ENCODE peak calls at places on chromosomes 12 and 14, in seven cellular contexts. W is GM13977, M is Calu3, V is nephron progenitor cell, F is omental fat pad, D is left lung, A is pancreas. R is an unnamed sample.

GRCh38 chr12:27279836-27280235 is 35.8 kb downstream of the STK38L start:
- DNase-seq in W (no peak), M (no peak), V (no peak), F (no peak), D (no peak), A (no peak), R (no peak)

GRCh38 chr14:94355191-94355794 is 32.2 kb upstream of the SERPINA6 start:
- DNase-seq in W (no peak), M (peak), V (peak), F (no peak), D (peak), A (no peak), R (peak)

GRCh38 chr14:55911794-55912193 is 206.4 kb upstream of the PELI2 start:
- DNase-seq in W (no peak), M (no peak), V (no peak), F (no peak), D (no peak), A (no peak), R (no peak)

GRCh38 chr12:117790198-117790597 is 178.6 kb downstream of the KSR2 start:
- DNase-seq in W (no peak), M (no peak), V (no peak), F (no peak), D (no peak), A (no peak), R (no peak)

GRCh38 chr12:113049976-113050742 is 6.4 kb upstream of the DTX1 start:
- DNase-seq in W (peak), M (peak), V (peak), F (no peak), D (no peak), A (peak), R (no peak)

GRCh38 chr14:75578099-75578785 is at the start of gene FLVCR2:
- DNase-seq in W (peak), M (peak), V (peak), F (peak), D (peak), A (peak), R (peak)

GRCh38 chr12:12918781-12919180 is 27.4 kb downstream of the GPRC5A start:
- DNase-seq in W (no peak), M (no peak), V (no peak), F (no peak), D (no peak), A (no peak), R (no peak)

GRCh38 chr14:49969961-49970360 is 77.1 kb downstream of the ARF6 start:
- DNase-seq in W (no peak), M (no peak), V (no peak), F (no peak), D (no peak), A (no peak), R (no peak)

GRCh38 chr14:22185191-22185590 is 403.8 kb downstream of the DAD1 start:
- DNase-seq in W (no peak), M (no peak), V (no peak), F (no peak), D (no peak), A (no peak), R (no peak)

GRCh38 chr14:92646952-92647461 is 101.4 kb downstream of the LGMN start:
- DNase-seq in W (no peak), M (no peak), V (no peak), F (no peak), D (no peak), A (no peak), R (no peak)

GRCh38 chr14:37594238-37594915 is 672 bp downstream of the FOXA1 start:
- DNase-seq in W (peak), M (peak), V (peak), F (no peak), D (no peak), A (peak), R (peak)

GRCh38 chr12:34604227-34604626 is 581.9 kb downstream of the ALG10 start:
- DNase-seq in W (peak), M (no peak), V (no peak), F (no peak), D (no peak), A (no peak), R (no peak)

GRCh38 chr12:100868487-100868886 is 73.9 kb downstream of the ANO4 start:
- DNase-seq in W (no peak), M (no peak), V (no peak), F (no peak), D (no peak), A (no peak), R (no peak)

GRCh38 chr12:118103601-118104382 is at the start of gene VSIG10:
- DNase-seq in W (peak), M (peak), V (peak), F (no peak), D (peak), A (peak), R (peak)

GRCh38 chr14:67806228-67806627 is 10.2 kb downstream of the ZFYVE26 start:
- DNase-seq in W (no peak), M (no peak), V (no peak), F (no peak), D (no peak), A (no peak), R (no peak)

GRCh38 chr14:35385042-35385839 is 19.3 kb downstream of the NFKBIA start:
- DNase-seq in W (no peak), M (no peak), V (no peak), F (no peak), D (peak), A (no peak), R (no peak)

GRCh38 chr12:110998165-110998564 is 77.8 kb upstream of the MYL2 start:
- DNase-seq in W (no peak), M (no peak), V (no peak), F (no peak), D (no peak), A (no peak), R (no peak)

GRCh38 chr12:127726928-127727327 is 540.0 kb upstream of the TMEM132C start:
- DNase-seq in W (no peak), M (no peak), V (no peak), F (no peak), D (no peak), A (no peak), R (no peak)

GRCh38 chr12:120669055-120669828 is 17.7 kb upstream of the MLEC start:
- DNase-seq in W (peak), M (peak), V (peak), F (no peak), D (no peak), A (no peak), R (no peak)

GRCh38 chr12:69595689-69596088 is 10.4 kb downstream of the CCT2 start:
- DNase-seq in W (no peak), M (no peak), V (no peak), F (no peak), D (no peak), A (no peak), R (no peak)

GRCh38 chr12:18690653-18691052 is 47.2 kb downstream of the PLCZ1 start:
- DNase-seq in W (no peak), M (peak), V (no peak), F (no peak), D (no peak), A (no peak), R (no peak)

GRCh38 chr12:20125259-20125919 is 242.9 kb upstream of the PDE3A start:
- DNase-seq in W (no peak), M (no peak), V (no peak), F (no peak), D (no peak), A (no peak), R (no peak)

GRCh38 chr12:93441111-93441616 is 583 bp downstream of the UBE2N start:
- DNase-seq in W (peak), M (peak), V (no peak), F (no peak), D (peak), A (peak), R (peak)

GRCh38 chr14:61484826-61485584 is 163.6 kb downstream of the PRKCH start:
- DNase-seq in W (no peak), M (no peak), V (no peak), F (no peak), D (no peak), A (no peak), R (no peak)

GRCh38 chr12:52038447-52038846 is 12.8 kb upstream of the NR4A1 start:
- DNase-seq in W (no peak), M (no peak), V (no peak), F (no peak), D (no peak), A (no peak), R (no peak)

GRCh38 chr12:24778486-24779304 is 170.2 kb downstream of the BCAT1 start:
- DNase-seq in W (peak), M (no peak), V (no peak), F (no peak), D (no peak), A (no peak), R (no peak)

GRCh38 chr12:14960548-14961465 is 594 bp downstream of the ARHGDIB start:
- DNase-seq in W (no peak), M (peak), V (no peak), F (no peak), D (no peak), A (peak), R (no peak)

GRCh38 chr12:94240171-94240570 is 91.8 kb downstream of the PLXNC1 start:
- DNase-seq in W (peak), M (no peak), V (no peak), F (no peak), D (no peak), A (no peak), R (no peak)

GRCh38 chr12:122421263-122421814 is 1.1 kb downstream of the CLIP1 start:
- DNase-seq in W (no peak), M (peak), V (no peak), F (no peak), D (peak), A (peak), R (no peak)

GRCh38 chr14:55383039-55383438 is 28.6 kb downstream of the ATG14 start:
- DNase-seq in W (no peak), M (no peak), V (no peak), F (no peak), D (no peak), A (no peak), R (no peak)

GRCh38 chr12:109663766-109664165 is 49.9 kb upstream of the FAM222A start:
- DNase-seq in W (no peak), M (no peak), V (no peak), F (no peak), D (no peak), A (no peak), R (no peak)

GRCh38 chr12:110906088-110906487 is 14.3 kb downstream of the MYL2 start:
- DNase-seq in W (no peak), M (no peak), V (no peak), F (no peak), D (no peak), A (no peak), R (no peak)

GRCh38 chr12:94621662-94622359 is 28.5 kb downstream of the TMCC3 start:
- DNase-seq in W (peak), M (peak), V (no peak), F (no peak), D (no peak), A (no peak), R (no peak)

GRCh38 chr14:76678244-76678643 is 83.0 kb upstream of the VASH1 start:
- DNase-seq in W (no peak), M (no peak), V (no peak), F (no peak), D (no peak), A (no peak), R (no peak)

GRCh38 chr12:88255847-88256246 is 113.7 kb downstream of the TMTC3 start:
- DNase-seq in W (no peak), M (no peak), V (no peak), F (no peak), D (no peak), A (no peak), R (no peak)

GRCh38 chr14:69606258-69606657 is 5.1 kb upstream of the SUSD6 start:
- DNase-seq in W (no peak), M (no peak), V (peak), F (no peak), D (peak), A (no peak), R (no peak)

GRCh38 chr12:77049767-77050353 is 15.5 kb downstream of the E2F7 start:
- DNase-seq in W (peak), M (peak), V (no peak), F (no peak), D (no peak), A (no peak), R (no peak)

GRCh38 chr14:73777420-73777819 is 63.2 kb upstream of the PNMA1 start:
- DNase-seq in W (no peak), M (no peak), V (no peak), F (no peak), D (no peak), A (no peak), R (no peak)
- TF ChIP-seq CTCF in W (no peak), M (no peak), V (no peak), F (no peak), D (no peak), A (no peak), R (no peak)

GRCh38 chr12:85441740-85442139 is 161.7 kb downstream of the ALX1 start:
- DNase-seq in W (no peak), M (no peak), V (no peak), F (no peak), D (no peak), A (no peak), R (no peak)
- TF ChIP-seq CTCF in W (peak), M (no peak), V (no peak), F (no peak), D (no peak), A (no peak), R (no peak)

GRCh38 chr14:101845496-101845895 is 84.0 kb downstream of the PPP2R5C start:
- DNase-seq in W (no peak), M (no peak), V (no peak), F (no peak), D (no peak), A (no peak), R (no peak)
- TF ChIP-seq CTCF in W (no peak), M (no peak), V (no peak), F (no peak), D (no peak), A (no peak), R (no peak)

GRCh38 chr14:59018978-59019377 is 169.5 kb upstream of the DAAM1 start:
- DNase-seq in W (no peak), M (peak), V (no peak), F (no peak), D (no peak), A (no peak), R (no peak)

GRCh38 chr14:59020382-59020781 is 168.1 kb upstream of the DAAM1 start:
- DNase-seq in W (no peak), M (peak), V (no peak), F (no peak), D (no peak), A (no peak), R (no peak)

GRCh38 chr14:59026086-59026485 is 162.4 kb upstream of the DAAM1 start:
- DNase-seq in W (no peak), M (no peak), V (no peak), F (no peak), D (no peak), A (no peak), R (no peak)

GRCh38 chr14:59018460-59018859 is 170.0 kb upstream of the DAAM1 start:
- DNase-seq in W (no peak), M (no peak), V (no peak), F (no peak), D (no peak), A (no peak), R (no peak)

GRCh38 chr14:59022144-59022543 is 166.3 kb upstream of the DAAM1 start:
- DNase-seq in W (no peak), M (no peak), V (no peak), F (no peak), D (no peak), A (no peak), R (no peak)
- TF ChIP-seq CTCF in W (peak), M (peak), V (no peak), F (no peak), D (no peak), A (no peak), R (no peak)

GRCh38 chr14:31457665-31458659 is 656 bp upstream of the DTD2 start:
- DNase-seq in W (no peak), M (no peak), V (no peak), F (no peak), D (no peak), A (no peak), R (no peak)
- TF ChIP-seq CTCF in W (no peak), M (no peak), V (no peak), F (no peak), D (no peak), A (no peak), R (no peak)

GRCh38 chr12:23217158-23217557 is 592.2 kb downstream of the ETNK1 start:
- DNase-seq in W (no peak), M (no peak), V (no peak), F (no peak), D (no peak), A (no peak), R (no peak)
- TF ChIP-seq CTCF in W (no peak), M (no peak), V (no peak), F (no peak), D (no peak), A (no peak), R (no peak)

DNA sequence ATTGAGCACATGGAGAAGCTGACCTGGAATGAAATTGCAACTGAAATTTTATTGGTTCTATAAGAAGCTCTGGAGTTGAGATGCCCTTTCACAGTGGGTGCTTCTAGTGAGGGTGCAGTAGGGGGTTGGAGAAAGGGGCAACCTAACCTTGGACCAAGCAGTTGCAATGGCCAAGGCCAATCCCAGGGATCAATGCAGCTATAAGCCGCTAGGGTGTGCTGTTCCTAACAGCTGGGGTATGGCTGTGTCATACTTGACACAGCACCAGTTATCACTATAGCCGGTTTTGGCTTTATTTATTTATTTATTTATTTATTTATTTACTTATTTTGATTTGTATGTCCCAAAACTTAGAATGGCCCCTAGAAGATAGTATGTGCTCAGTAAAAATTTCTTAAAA is 505.9 kb downstream of the FLRT2 start:
- DNase-seq in W (peak), M (no peak), V (peak), F (no peak), D (no peak), A (no peak), R (no peak)
- TF ChIP-seq CTCF in W (peak), M (no peak), V (peak), F (no peak), D (no peak), A (no peak), R (no peak)

GRCh38 chr12:115632323-115632722 is 645.2 kb downstream of the MED13L start:
- DNase-seq in W (no peak), M (no peak), V (no peak), F (no peak), D (no peak), A (no peak), R (no peak)
- TF ChIP-seq CTCF in W (peak), M (no peak), V (no peak), F (no peak), D (no peak), A (no peak), R (peak)

GRCh38 chr12:50052964-50053363 is 4.4 kb upstream of the ASIC1 start:
- DNase-seq in W (no peak), M (no peak), V (no peak), F (no peak), D (no peak), A (peak), R (no peak)
- TF ChIP-seq CTCF in W (no peak), M (no peak), V (no peak), F (no peak), D (no peak), A (no peak), R (no peak)

GRCh38 chr14:104278214-104278534 is 139.8 kb downstream of the KIF26A start:
- DNase-seq in W (no peak), M (no peak), V (no peak), F (no peak), D (no peak), A (no peak), R (peak)
- TF ChIP-seq CTCF in W (no peak), M (no peak), V (no peak), F (no peak), D (no peak), A (no peak), R (no peak)

R was measured in mesothelial cell of epicardium.